ENCODE peak calls at places on chromosomes 5 and 9, in seven cellular contexts. B is GM12878, J is PC-3, O is kidney, K is H9, V is neural progenitor cell, A is mammary epithelial cell. Q is an unnamed sample.

GRCh38 chr5:67771221-67771620 is 444.3 kb upstream of the PIK3R1 start:
- DNase-seq in B (no peak), J (no peak), O (no peak), K (no peak), V (no peak), A (no peak), Q (peak)

GRCh38 chr9:109098221-109098959 is 21.4 kb downstream of the TMEM245 start:
- DNase-seq in B (no peak), J (peak), O (no peak), K (no peak), V (peak), A (peak), Q (peak)

GRCh38 chr9:130444565-130445221 is at the start of gene ASS1:
- DNase-seq in B (no peak), J (peak), O (peak), K (peak), V (peak), A (peak), Q (peak)

GRCh38 chr5:174294891-174295620 is 249.6 kb downstream of the NSG2 start:
- DNase-seq in B (no peak), J (no peak), O (no peak), K (peak), V (no peak), A (no peak), Q (no peak)

GRCh38 chr9:91864372-91864771 is 85.7 kb downstream of the ROR2 start:
- DNase-seq in B (no peak), J (no peak), O (no peak), K (no peak), V (no peak), A (no peak), Q (peak)

GRCh38 chr5:145660897-145661650 is 174.1 kb downstream of the PRELID2 start:
- DNase-seq in B (no peak), J (no peak), O (no peak), K (no peak), V (no peak), A (no peak), Q (peak)

GRCh38 chr5:98217138-98217537 is 556.3 kb upstream of the RGMB start:
- DNase-seq in B (no peak), J (no peak), O (no peak), K (no peak), V (no peak), A (no peak), Q (no peak)

GRCh38 chr5:179802207-179802883 is 4.3 kb downstream of the MGAT4B start:
- DNase-seq in B (no peak), J (peak), O (peak), K (no peak), V (no peak), A (no peak), Q (no peak)

GRCh38 chr9:126703330-126704156 is 89.8 kb downstream of the LMX1B start:
- DNase-seq in B (no peak), J (no peak), O (peak), K (no peak), V (peak), A (no peak), Q (no peak)

GRCh38 chr9:36134761-36135505 is 1.6 kb upstream of the GLIPR2 start:
- DNase-seq in B (no peak), J (no peak), O (no peak), K (no peak), V (no peak), A (no peak), Q (no peak)

GRCh38 chr5:157540707-157541451 is 34.7 kb downstream of the ADAM19 start:
- DNase-seq in B (peak), J (no peak), O (peak), K (no peak), V (peak), A (peak), Q (peak)
- H3K9ac ChIP-seq in B (peak), J (no peak), O (no peak), K (peak), V (no peak), A (no peak), Q (peak)

GRCh38 chr5:19733612-19734495 is 254.1 kb downstream of the CDH18 start:
- DNase-seq in B (no peak), J (no peak), O (no peak), K (peak), V (no peak), A (peak), Q (no peak)
- H3K27ac ChIP-seq in B (no peak), J (peak), O (no peak), K (no peak), V (no peak), A (no peak), Q (no peak)

GRCh38 chr9:32351845-32352244 is 32.6 kb upstream of the ACO1 start:
- DNase-seq in B (no peak), J (peak), O (no peak), K (peak), V (peak), A (no peak), Q (no peak)
- TF ChIP-seq CTCF in B (peak), J (peak), O (no peak), K (peak), V (peak), A (no peak), Q (no peak)

DNA sequence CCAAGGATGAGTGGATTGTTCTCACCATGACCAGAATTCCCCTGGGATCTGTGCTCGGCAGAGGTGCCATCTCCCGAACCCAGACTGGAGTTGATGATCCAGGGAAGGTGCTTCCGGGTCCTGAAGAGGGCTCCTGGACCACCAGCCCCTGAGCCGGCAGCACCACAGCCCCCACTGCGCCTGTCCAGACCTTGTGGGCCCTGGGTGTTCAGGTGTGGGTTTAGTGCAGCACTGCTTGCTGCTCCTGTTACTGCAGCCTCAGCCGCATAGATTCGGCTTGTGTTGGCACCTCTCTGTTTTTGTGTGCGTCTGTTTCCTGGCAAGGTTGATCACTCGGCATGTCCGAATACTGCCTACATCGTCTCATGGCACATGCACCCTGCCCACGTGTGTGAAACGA is 16.3 kb upstream of the NPM1 start:
- DNase-seq in B (no peak), J (no peak), O (peak), K (no peak), V (no peak), A (no peak), Q (no peak)
- H3K9ac ChIP-seq in B (no peak), J (no peak), O (no peak), K (no peak), V (no peak), A (no peak), Q (no peak)

GRCh38 chr9:31388660-31389059 is 995.8 kb upstream of the ACO1 start:
- DNase-seq in B (no peak), J (no peak), O (no peak), K (no peak), V (no peak), A (peak), Q (no peak)
- H3K27ac ChIP-seq in B (no peak), J (no peak), O (no peak), K (no peak), V (no peak), A (no peak), Q (no peak)

DNA sequence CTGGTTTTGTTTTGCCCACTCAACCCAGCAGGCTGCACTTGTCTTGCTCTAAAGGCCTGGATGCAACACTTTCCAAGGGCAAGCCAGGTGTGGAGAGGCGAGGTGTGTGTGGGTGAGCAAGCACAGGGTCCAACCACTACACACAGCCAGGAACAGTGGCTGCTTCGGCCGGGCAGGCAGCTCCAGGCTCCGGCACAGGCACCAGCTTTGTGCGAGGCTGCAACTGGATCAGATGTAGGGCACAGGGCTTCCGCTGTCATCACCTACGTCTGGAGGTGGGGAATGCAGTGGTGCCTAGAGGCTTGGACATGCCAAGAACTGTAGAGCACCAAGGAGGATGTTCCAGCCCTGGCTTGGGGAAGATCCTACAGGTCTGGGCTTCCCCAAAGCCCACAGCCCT is 622.4 kb downstream of the CDH9 start:
- DNase-seq in B (no peak), J (no peak), O (no peak), K (no peak), V (no peak), A (no peak), Q (no peak)
- TF ChIP-seq CTCF in B (no peak), J (no peak), O (no peak), K (no peak), V (no peak), A (no peak), Q (no peak)

DNA sequence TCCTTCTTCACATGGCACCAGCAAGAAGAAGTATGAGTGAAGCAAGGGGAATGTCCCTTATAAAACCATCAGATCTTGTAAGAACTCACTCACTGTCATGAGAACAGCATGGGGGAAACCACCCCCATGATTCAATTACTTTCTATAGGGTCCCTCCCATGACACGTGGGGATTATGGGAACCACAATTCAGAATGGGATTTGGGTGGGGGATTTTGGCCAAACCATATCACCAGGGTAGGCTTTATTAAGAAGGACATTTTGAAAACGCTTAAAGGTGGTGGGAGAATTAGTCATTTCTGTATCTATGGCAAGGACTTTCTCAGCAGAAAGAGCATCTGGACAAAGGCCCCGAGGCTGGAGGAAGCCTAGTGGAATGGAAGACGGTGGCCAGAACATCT is 100.2 kb upstream of the ADAMTS16 start:
- DNase-seq in B (no peak), J (no peak), O (no peak), K (no peak), V (no peak), A (no peak), Q (no peak)
- H3K9ac ChIP-seq in B (no peak), J (no peak), O (no peak), K (no peak), V (no peak), A (no peak), Q (no peak)

GRCh38 chr5:155489949-155490348 is 476.4 kb downstream of the KIF4B start:
- DNase-seq in B (no peak), J (no peak), O (no peak), K (no peak), V (no peak), A (no peak), Q (no peak)
- H3K27ac ChIP-seq in B (no peak), J (no peak), O (no peak), K (no peak), V (no peak), A (no peak), Q (no peak)

GRCh38 chr9:120612218-120612617 is 32.3 kb upstream of the CDK5RAP2 start:
- DNase-seq in B (no peak), J (peak), O (no peak), K (no peak), V (peak), A (no peak), Q (no peak)
- TF ChIP-seq CTCF in B (peak), J (peak), O (no peak), K (peak), V (peak), A (peak), Q (peak)

GRCh38 chr5:126477281-126477680 is 54.1 kb downstream of the GRAMD2B start:
- DNase-seq in B (no peak), J (no peak), O (no peak), K (no peak), V (no peak), A (no peak), Q (peak)
- H3K9ac ChIP-seq in B (no peak), J (no peak), O (peak), K (no peak), V (no peak), A (no peak), Q (no peak)

Q was measured in fibroblast of lung.